ENCODE peak calls at places on chromosomes 2 and 18, in eight cellular contexts. J, L, E, T, O, Y, X and P are unnamed samples.

GRCh38 chr2:233819884-233820765 is 34.2 kb downstream of the HJURP start:
- DNase-seq in Y (no peak), J (no peak), X (no peak), O (no peak), L (peak; percentile 54), E (peak; percentile 19), T (no peak), P (peak; percentile 4)

GRCh38 chr18:61187971-61188370 is 145.3 kb upstream of the CDH20 start:
- DNase-seq in E (no peak), Y (no peak), X (no peak), L (no peak), O (no peak), J (no peak), T (no peak), P (no peak)

GRCh38 chr2:143823856-143824255 is 694.6 kb downstream of the ARHGAP15 start:
- DNase-seq in X (no peak), E (no peak), T (no peak), Y (no peak), L (no peak), O (no peak), J (no peak), P (no peak)

GRCh38 chr2:216064014-216064630 is 17.5 kb downstream of the PECR start:
- DNase-seq in E (no peak), Y (no peak), X (no peak), J (no peak), O (no peak), T (no peak), L (no peak), P (no peak)

GRCh38 chr18:28086530-28087172 is 90.3 kb downstream of the CDH2 start:
- DNase-seq in Y (peak; percentile 72), X (no peak), T (no peak), L (no peak), O (peak; percentile 11), J (no peak), E (no peak), P (no peak)

GRCh38 chr18:140670-141266 is 17.6 kb upstream of the USP14 start:
- DNase-seq in Y (no peak), T (no peak), E (no peak), L (no peak), J (no peak), O (no peak), X (no peak), P (no peak)

GRCh38 chr2:37711308-37711731 is 39.9 kb upstream of the CDC42EP3 start:
- DNase-seq in Y (no peak), X (no peak), L (no peak), T (no peak), O (no peak), J (peak; percentile 36), E (no peak), P (peak; percentile 14)

GRCh38 chr2:96960271-96960955 is 26.0 kb downstream of the FAM178B start:
- DNase-seq in Y (peak; percentile 76), X (peak; percentile 89), J (peak; percentile 80), E (peak; percentile 88), L (peak; percentile 95), O (peak; percentile 89), T (peak; percentile 96), P (peak; percentile 91)

GRCh38 chr2:127670055-127670956 is 5.0 kb downstream of the LIMS2 start:
- DNase-seq in X (no peak), T (no peak), L (peak; percentile 64), J (no peak), E (peak; percentile 2), O (no peak), Y (no peak), P (no peak)

GRCh38 chr2:184721881-184722280 is 123.6 kb downstream of the ZNF804A start:
- DNase-seq in X (no peak), T (no peak), Y (no peak), E (no peak), L (no peak), O (no peak), J (no peak), P (no peak)

GRCh38 chr18:48902856-48903601 is 47.7 kb downstream of the SMAD7 start:
- DNase-seq in Y (peak; percentile 67), L (peak; percentile 70), O (peak; percentile 76), E (no peak), T (no peak), X (peak; percentile 50), J (no peak), P (no peak)

GRCh38 chr2:49255325-49256023 is 101.2 kb upstream of the FSHR start:
- DNase-seq in T (no peak), X (no peak), L (no peak), J (no peak), E (no peak), O (no peak), Y (no peak), P (no peak)

GRCh38 chr2:150872919-150873772 is 385.7 kb upstream of the RND3 start:
- DNase-seq in L (no peak), T (no peak), E (no peak), O (no peak), J (no peak), X (no peak), Y (no peak), P (no peak)

GRCh38 chr2:101204400-101205095 is 48.1 kb upstream of the CNOT11 start:
- DNase-seq in J (peak; percentile 29), Y (peak; percentile 40), L (no peak), O (no peak), E (no peak), T (no peak), X (no peak), P (no peak)

GRCh38 chr18:69612242-69612641 is 211.6 kb downstream of the DOK6 start:
- DNase-seq in O (no peak), T (no peak), X (no peak), E (no peak), Y (no peak), J (no peak), L (no peak), P (no peak)

GRCh38 chr18:74892066-74892627 is 294.5 kb downstream of the ZNF407 start:
- DNase-seq in T (no peak), X (no peak), Y (no peak), L (no peak), E (no peak), J (no peak), O (no peak), P (no peak)

GRCh38 chr18:908631-909621 is 4.3 kb downstream of the ADCYAP1 start:
- DNase-seq in E (no peak), X (no peak), O (no peak), J (no peak), Y (no peak), L (no peak), T (no peak), P (no peak)

GRCh38 chr2:240579771-240580614 is 6.5 kb upstream of the CAPN10 start:
- DNase-seq in Y (peak; percentile 96), J (no peak), T (peak; percentile 71), E (peak; percentile 78), L (peak; percentile 88), O (no peak), X (no peak), P (peak; percentile 84)

GRCh38 chr2:52956115-52956514 is 811.5 kb upstream of the CHAC2 start:
- DNase-seq in X (no peak), E (no peak), T (no peak), J (no peak), L (no peak), Y (no peak), O (no peak), P (no peak)

GRCh38 chr2:241014224-241014623 is 15.8 kb downstream of the SNED1 start:
- DNase-seq in Y (no peak), E (peak; percentile 17), L (peak; percentile 36), O (no peak), X (no peak), T (no peak), J (no peak), P (no peak)

GRCh38 chr2:43576983-43577892 is 18.6 kb downstream of the THADA start:
- DNase-seq in T (no peak), L (no peak), J (peak; percentile 46), Y (peak; percentile 63), O (no peak), X (peak; percentile 48), E (no peak), P (no peak)

GRCh38 chr2:39897273-39897672 is 118.2 kb upstream of the THUMPD2 start:
- DNase-seq in X (no peak), L (no peak), J (no peak), T (no peak), O (no peak), E (no peak), Y (no peak), P (no peak)

DNA sequence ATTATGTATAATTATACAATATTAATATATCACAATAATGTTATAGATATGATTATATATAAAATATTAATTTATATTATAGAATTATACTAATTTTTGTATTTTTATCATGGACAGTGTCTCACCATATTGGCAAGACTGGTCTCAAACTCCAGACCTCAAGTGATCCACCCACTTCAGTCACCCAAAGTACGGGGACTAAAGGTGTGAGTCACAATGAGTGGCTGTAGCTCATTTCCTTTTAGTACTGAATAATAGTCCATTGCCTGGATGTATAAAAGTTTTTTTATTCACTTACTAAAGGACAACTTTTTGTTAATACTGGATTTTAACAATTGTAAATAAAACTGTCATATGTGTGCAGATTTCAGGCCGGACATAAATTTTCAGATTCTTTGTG is 417.6 kb upstream of the LINC00305 start:
- DNase-seq in L (no peak), T (no peak), X (no peak), E (no peak), O (no peak), J (no peak), Y (no peak), P (no peak)
- TF ChIP-seq CTCF in L (no peak), T (no peak), X (no peak), E (no peak), O (no peak), J (no peak), Y (no peak), P (no peak)

GRCh38 chr18:34976899-34977786 is 64.1 kb upstream of the MAPRE2 start:
- DNase-seq in X (peak; percentile 59), L (peak; percentile 86), J (peak; percentile 46), T (peak; percentile 63), Y (peak; percentile 70), E (peak; percentile 91), O (peak; percentile 41), P (peak; percentile 93)
- TF ChIP-seq EP300 in X (no peak), L (no peak), J (no peak), T (no peak), Y (no peak), E (no peak), O (no peak), P (no peak)

GRCh38 chr2:113202305-113203216 is 28.8 kb downstream of the PSD4 start:
- DNase-seq in T (no peak), X (no peak), L (no peak), E (no peak), O (no peak), J (no peak), Y (no peak), P (no peak)
- TF ChIP-seq POLR2A in T (no peak), X (no peak), L (no peak), E (no peak), O (no peak), J (no peak), Y (no peak), P (no peak)

DNA sequence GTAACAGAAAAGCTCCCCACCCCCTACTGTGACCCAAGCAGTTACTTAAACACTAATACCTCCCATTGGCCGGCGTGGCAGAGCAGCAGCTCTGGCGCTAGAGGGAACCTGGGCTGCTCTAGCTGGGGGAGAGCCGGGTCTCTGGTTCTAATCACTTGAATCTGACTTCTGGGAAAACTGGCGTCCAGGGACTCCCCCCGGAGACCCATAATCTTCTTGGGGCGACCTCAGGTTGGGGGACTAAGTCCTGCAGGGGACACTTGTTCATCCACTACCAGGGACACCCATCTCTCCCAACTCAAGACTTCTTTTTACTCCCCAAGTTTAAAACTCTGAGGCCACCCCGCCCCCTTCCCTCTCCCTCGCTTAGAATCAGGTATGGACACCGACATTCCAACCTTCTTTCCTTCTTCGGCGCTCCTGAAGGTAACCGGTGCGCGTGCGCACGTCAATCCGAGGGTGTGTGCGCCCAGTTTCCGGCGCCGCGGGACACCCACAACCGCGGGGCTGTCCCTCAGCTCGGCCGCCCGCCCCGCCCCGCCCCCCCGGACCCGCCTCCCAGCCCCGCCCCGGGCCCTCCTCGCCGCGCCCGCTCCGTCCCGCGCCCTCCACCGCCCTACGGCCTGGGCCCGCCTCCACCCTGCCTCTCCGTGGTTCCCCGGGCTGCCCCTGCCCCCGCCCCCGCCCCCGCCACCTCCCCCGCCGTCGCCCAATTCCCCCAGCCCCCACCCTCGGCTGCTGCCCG is at the start of gene ERICH2:
- DNase-seq in O (peak; percentile 28), E (peak; percentile 86), T (peak; percentile 79), L (peak; percentile 88), J (peak; percentile 55), Y (peak; percentile 81), X (peak; percentile 97), P (peak; percentile 86)
- TF ChIP-seq CTCF in O (no peak), E (peak; percentile 8), T (no peak), L (no peak), J (no peak), Y (peak; percentile 33), X (peak; percentile 44), P (no peak)